ENCODE peak calls at places on chromosomes 2 and 18, in six cellular contexts. Q, T, E, W, P and K are unnamed samples.

GRCh38 chr2:43539991-43540860 is 55.6 kb downstream of the THADA start:
- DNase-seq in Q (peak; percentile 49), T (peak; percentile 28), E (no peak), W (peak; percentile 76), P (no peak), K (no peak)

GRCh38 chr2:143422681-143423080 is 293.5 kb downstream of the ARHGAP15 start:
- DNase-seq in Q (no peak), T (no peak), E (no peak), W (no peak), P (no peak), K (no peak)

GRCh38 chr2:16496426-16497388 is 168.9 kb downstream of the CYRIA start:
- DNase-seq in Q (no peak), T (no peak), E (no peak), W (no peak), P (no peak), K (no peak)

GRCh38 chr18:12394428-12394827 is 13.3 kb upstream of the PRELID3A start:
- DNase-seq in Q (peak; percentile 43), T (no peak), E (peak; percentile 72), W (no peak), P (peak; percentile 9), K (no peak)

GRCh38 chr2:128291161-128291843 is 27.4 kb downstream of the HS6ST1 start:
- DNase-seq in Q (peak; percentile 73), T (no peak), E (peak; percentile 54), W (no peak), P (no peak), K (no peak)

GRCh38 chr2:237222683-237223082 is 137.0 kb downstream of the COPS8 start:
- DNase-seq in Q (no peak), T (no peak), E (no peak), W (no peak), P (no peak), K (no peak)

GRCh38 chr2:236576053-236576452 is 6.4 kb downstream of the ACKR3 start:
- DNase-seq in Q (no peak), T (no peak), E (no peak), W (no peak), P (no peak), K (no peak)

GRCh38 chr2:85529809-85530208 is 9.2 kb upstream of the MAT2A start:
- DNase-seq in Q (no peak), T (no peak), E (no peak), W (no peak), P (no peak), K (no peak)

GRCh38 chr2:100731535-100731981 is 88.4 kb upstream of the NPAS2 start:
- DNase-seq in Q (no peak), T (no peak), E (no peak), W (no peak), P (no peak), K (no peak)

GRCh38 chr2:85599468-85600234 is 2.8 kb downstream of the TMEM150A start:
- DNase-seq in Q (peak; percentile 57), T (no peak), E (peak; percentile 54), W (no peak), P (no peak), K (no peak)

GRCh38 chr2:17115042-17115441 is 403.2 kb downstream of the RAD51AP2 start:
- DNase-seq in Q (no peak), T (no peak), E (no peak), W (no peak), P (no peak), K (no peak)

GRCh38 chr2:141554810-141555209 is 576.0 kb downstream of the LRP1B start:
- DNase-seq in Q (no peak), T (no peak), E (no peak), W (no peak), P (no peak), K (no peak)

GRCh38 chr18:54946149-54946581 is 13.1 kb downstream of the CCDC68 start:
- DNase-seq in Q (peak; percentile 38), T (no peak), E (no peak), W (peak; percentile 34), P (peak; percentile 56), K (peak; percentile 21)

GRCh38 chr2:179591690-179592089 is 269.7 kb downstream of the ZNF385B start:
- DNase-seq in Q (no peak), T (no peak), E (no peak), W (no peak), P (no peak), K (no peak)

GRCh38 chr18:3625717-3626091 is 175.7 kb downstream of the TGIF1 start:
- DNase-seq in Q (no peak), T (no peak), E (no peak), W (no peak), P (no peak), K (no peak)

DNA sequence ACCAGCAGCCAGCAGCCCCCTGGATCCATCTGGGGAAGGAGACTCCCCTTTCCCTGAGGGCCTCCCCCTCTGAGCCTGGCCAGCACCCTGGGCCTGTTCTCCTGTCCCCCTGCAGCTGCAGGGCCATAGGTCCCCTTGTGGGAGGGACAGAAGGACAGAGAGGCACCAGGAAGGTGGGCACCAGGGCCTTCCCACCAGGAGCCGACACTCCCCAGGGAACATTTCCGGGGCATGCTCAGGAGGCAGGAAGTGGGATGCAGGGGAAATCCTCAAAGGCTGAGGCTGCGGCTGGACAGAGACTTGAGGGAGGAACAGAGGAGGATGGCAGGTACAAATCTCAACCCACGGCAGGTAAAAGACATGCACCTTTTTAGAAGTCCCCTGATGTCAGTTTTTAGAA is 14.4 kb upstream of the DNMT3A start:
- DNase-seq in Q (peak; percentile 32), T (no peak), E (no peak), W (no peak), P (no peak), K (no peak)
- H3K4me3 ChIP-seq in Q (no peak overlapping the region), T (no peak overlapping the region), E (no peak overlapping the region), W (no peak overlapping the region), P (no peak overlapping the region), K (no peak overlapping the region)

GRCh38 chr2:29108225-29108624 is 7.0 kb upstream of the CLIP4 start:
- DNase-seq in Q (peak; percentile 90), T (no peak), E (no peak), W (no peak), P (no peak), K (no peak)
- H3K27ac ChIP-seq in Q (peak overlapping the region; percentile 74), T (no peak overlapping the region), E (no peak overlapping the region), W (no peak overlapping the region), P (no peak overlapping the region), K (no peak overlapping the region)

GRCh38 chr18:46877329-46877987 is 39.8 kb downstream of the PIAS2 start:
- DNase-seq in Q (no peak), T (no peak), E (no peak), W (no peak), P (no peak), K (no peak)
- H3K9me3 ChIP-seq in Q (no peaks in the 10 kb centered on the region), T (no peaks in the 10 kb centered on the region), E (peaks cover 37% of the 10 kb centered on the region), W (peaks cover 11% of the 10 kb centered on the region), P (peaks cover 4% of the 10 kb centered on the region), K (peaks cover 14% of the 10 kb centered on the region)

DNA sequence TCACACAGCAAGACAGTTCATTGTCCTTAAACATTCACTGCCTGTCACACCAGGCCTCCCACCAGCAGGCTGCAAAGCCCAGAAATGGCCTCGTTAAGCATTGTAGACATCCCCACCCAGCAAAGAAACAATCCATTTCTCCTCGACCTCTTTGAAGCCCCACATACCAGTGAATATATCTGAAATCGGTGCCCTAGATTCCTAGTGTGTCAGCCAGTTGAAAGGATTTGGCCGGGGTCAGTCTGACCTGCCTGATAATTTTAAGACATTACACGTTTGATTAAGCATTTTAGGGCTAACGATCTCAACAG is 247.0 kb upstream of the CHAC2 start:
- DNase-seq in Q (no peak), T (no peak), E (no peak), W (no peak), P (no peak), K (no peak)
- H3K4me3 ChIP-seq in Q (no peak overlapping the region), T (no peak overlapping the region), E (no peak overlapping the region), W (no peak overlapping the region), P (no peak overlapping the region), K (no peak overlapping the region)

GRCh38 chr2:219464286-219465032 is 29.8 kb downstream of the SPEG start:
- DNase-seq in Q (no peak), T (no peak), E (peak; percentile 76), W (no peak), P (no peak), K (no peak)
- H3K27ac ChIP-seq in Q (no peak overlapping the region), T (no peak overlapping the region), E (no peak overlapping the region), W (no peak overlapping the region), P (no peak overlapping the region), K (no peak overlapping the region)

DNA sequence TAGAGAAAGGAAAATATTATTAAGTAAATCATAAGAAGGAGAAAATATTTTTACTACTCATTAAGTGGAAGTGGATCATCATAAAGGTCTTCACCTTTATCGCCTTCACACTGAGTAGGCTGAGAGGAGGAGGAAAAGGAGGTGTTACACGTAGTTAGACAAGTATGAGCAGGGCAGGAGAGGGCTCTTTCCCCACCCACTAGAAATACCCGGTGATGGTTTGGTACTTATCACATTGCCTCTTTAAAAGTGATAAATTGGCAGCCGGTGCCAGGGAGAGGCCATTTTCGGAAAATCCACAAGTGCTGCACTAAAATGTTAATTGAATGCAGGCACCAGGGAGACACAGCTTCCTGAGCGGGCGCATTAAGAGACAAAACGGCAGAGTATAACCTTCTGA is 598.7 kb upstream of the SOX11 start:
- DNase-seq in Q (no peak), T (no peak), E (no peak), W (no peak), P (no peak), K (no peak)
- H3K9me3 ChIP-seq in Q (no peaks in the 10 kb centered on the region), T (no peaks in the 10 kb centered on the region), E (peaks cover 17% of the 10 kb centered on the region), W (no peaks in the 10 kb centered on the region), P (no peaks in the 10 kb centered on the region), K (no peaks in the 10 kb centered on the region)